ENCODE peak calls at places on chromosome 9, in six cellular contexts. One of them, this sample, is unnamed.

GRCh38 chr9:121298689-121299112 is 30.7 kb downstream of the GSN start:
- DNase-seq in H1: no peak
- DNase-seq in IMR-90: no peak
- DNase-seq in mesenchymal stem cell: no peak
- DNase-seq in H9: no peak
- DNase-seq in mesendoderm: peak; percentile 83
- DNase-seq in this sample: no peak

GRCh38 chr9:16864741-16865434 is 5.6 kb downstream of the BNC2 start:
- DNase-seq in H1: no peak
- DNase-seq in IMR-90: peak; percentile 82
- DNase-seq in mesenchymal stem cell: peak; percentile 71
- DNase-seq in H9: no peak
- DNase-seq in mesendoderm: no peak
- DNase-seq in this sample: no peak

GRCh38 chr9:125517577-125517976 is 189.4 kb downstream of the MAPKAP1 start:
- DNase-seq in H1: no peak
- DNase-seq in IMR-90: no peak
- DNase-seq in mesenchymal stem cell: no peak
- DNase-seq in H9: no peak
- DNase-seq in mesendoderm: no peak
- DNase-seq in this sample: no peak

GRCh38 chr9:114047717-114048116 is 30.4 kb downstream of the AMBP start:
- DNase-seq in H1: no peak
- DNase-seq in IMR-90: no peak
- DNase-seq in mesenchymal stem cell: peak; percentile 15
- DNase-seq in H9: peak; percentile 52
- DNase-seq in mesendoderm: peak; percentile 66
- DNase-seq in this sample: no peak

GRCh38 chr9:130860458-130861316 is 25.6 kb downstream of the ABL1 start:
- DNase-seq in H1: no peak
- DNase-seq in IMR-90: peak; percentile 99
- DNase-seq in mesenchymal stem cell: peak; percentile 99
- DNase-seq in H9: no peak
- DNase-seq in mesendoderm: peak; percentile 61
- DNase-seq in this sample: no peak

GRCh38 chr9:74236857-74237256 is 260.3 kb upstream of the RORB start:
- DNase-seq in H1: no peak
- DNase-seq in IMR-90: no peak
- DNase-seq in mesenchymal stem cell: no peak
- DNase-seq in H9: no peak
- DNase-seq in mesendoderm: no peak
- DNase-seq in this sample: no peak

GRCh38 chr9:22108581-22109370 is 99.7 kb upstream of the CDKN2B start:
- DNase-seq in H1: no peak
- DNase-seq in IMR-90: peak; percentile 11
- DNase-seq in mesenchymal stem cell: no peak
- DNase-seq in H9: no peak
- DNase-seq in mesendoderm: no peak
- DNase-seq in this sample: no peak

GRCh38 chr9:123049589-123050222 is 16.2 kb downstream of the GPR21 start:
- DNase-seq in H1: no peak
- DNase-seq in IMR-90: peak; percentile 24
- DNase-seq in mesenchymal stem cell: no peak
- DNase-seq in H9: no peak
- DNase-seq in mesendoderm: no peak
- DNase-seq in this sample: no peak

GRCh38 chr9:106859957-106860715 is 2.8 kb upstream of the ZNF462 start:
- DNase-seq in H1: no peak
- DNase-seq in IMR-90: no peak
- DNase-seq in mesenchymal stem cell: peak; percentile 63
- DNase-seq in H9: peak; percentile 86
- DNase-seq in mesendoderm: peak; percentile 92
- DNase-seq in this sample: peak; percentile 60

GRCh38 chr9:125541840-125542243 is 165.2 kb downstream of the MAPKAP1 start:
- DNase-seq in H1: no peak
- DNase-seq in IMR-90: no peak
- DNase-seq in mesenchymal stem cell: no peak
- DNase-seq in H9: no peak
- DNase-seq in mesendoderm: no peak
- DNase-seq in this sample: no peak

GRCh38 chr9:93672622-93673270 is 96.4 kb downstream of the PHF2 start:
- DNase-seq in H1: no peak
- DNase-seq in IMR-90: no peak
- DNase-seq in mesenchymal stem cell: peak; percentile 2
- DNase-seq in H9: no peak
- DNase-seq in mesendoderm: no peak
- DNase-seq in this sample: no peak

GRCh38 chr9:15104826-15105420 is 194.7 kb upstream of the FREM1 start:
- DNase-seq in H1: no peak
- DNase-seq in IMR-90: peak; percentile 46
- DNase-seq in mesenchymal stem cell: peak; percentile 45
- DNase-seq in H9: peak; percentile 41
- DNase-seq in mesendoderm: peak; percentile 59
- DNase-seq in this sample: peak; percentile 9

GRCh38 chr9:81974764-81975163 is 13.8 kb upstream of the SPATA31D1 start:
- DNase-seq in H1: no peak
- DNase-seq in IMR-90: no peak
- DNase-seq in mesenchymal stem cell: no peak
- DNase-seq in H9: no peak
- DNase-seq in mesendoderm: no peak
- DNase-seq in this sample: no peak

GRCh38 chr9:116687762-116688160 is 656 bp downstream of the TRIM32 start:
- DNase-seq in H1: no peak
- DNase-seq in IMR-90: no peak
- DNase-seq in mesenchymal stem cell: no peak
- DNase-seq in H9: no peak
- DNase-seq in mesendoderm: peak; percentile 44
- DNase-seq in this sample: no peak
- H2BK15ac ChIP-seq in H1: peak overlapping the region; percentile 83
- H2BK15ac ChIP-seq in IMR-90: no peak overlapping the region
- H2BK15ac ChIP-seq in mesenchymal stem cell: peak overlapping the region; percentile 63
- H2BK15ac ChIP-seq in H9: no peak overlapping the region
- H2BK15ac ChIP-seq in mesendoderm: no peak overlapping the region
- H2BK15ac ChIP-seq in this sample: no peak overlapping the region

GRCh38 chr9:111456536-111456935 is 27.6 kb downstream of the ECPAS start:
- DNase-seq in H1: no peak
- DNase-seq in IMR-90: no peak
- DNase-seq in mesenchymal stem cell: no peak
- DNase-seq in H9: no peak
- DNase-seq in mesendoderm: peak; percentile 43
- DNase-seq in this sample: no peak

GRCh38 chr9:111451570-111451969 is 32.6 kb downstream of the ECPAS start:
- DNase-seq in H1: no peak
- DNase-seq in IMR-90: no peak
- DNase-seq in mesenchymal stem cell: no peak
- DNase-seq in H9: no peak
- DNase-seq in mesendoderm: no peak
- DNase-seq in this sample: no peak

GRCh38 chr9:111454751-111455150 is 29.4 kb downstream of the ECPAS start:
- DNase-seq in H1: no peak
- DNase-seq in IMR-90: no peak
- DNase-seq in mesenchymal stem cell: no peak
- DNase-seq in H9: no peak
- DNase-seq in mesendoderm: no peak
- DNase-seq in this sample: no peak

GRCh38 chr9:111458139-111459009 is 25.8 kb downstream of the ECPAS start:
- DNase-seq in H1: no peak
- DNase-seq in IMR-90: peak; percentile 6
- DNase-seq in mesenchymal stem cell: no peak
- DNase-seq in H9: no peak
- DNase-seq in mesendoderm: peak; percentile 64
- DNase-seq in this sample: no peak

GRCh38 chr9:111455638-111456037 is 28.5 kb downstream of the ECPAS start:
- DNase-seq in H1: no peak
- DNase-seq in IMR-90: no peak
- DNase-seq in mesenchymal stem cell: no peak
- DNase-seq in H9: no peak
- DNase-seq in mesendoderm: no peak
- DNase-seq in this sample: no peak
- H2AK5ac ChIP-seq in H1: no peak overlapping the region
- H2AK5ac ChIP-seq in IMR-90: no peak overlapping the region
- H2AK5ac ChIP-seq in mesenchymal stem cell: no peak overlapping the region
- H2AK5ac ChIP-seq in H9: no peak overlapping the region
- H2AK5ac ChIP-seq in mesendoderm: no peak overlapping the region
- H2AK5ac ChIP-seq in this sample: no peak overlapping the region

GRCh38 chr9:134910146-134910545 is 7.6 kb downstream of the FCN1 start:
- DNase-seq in H1: no peak
- DNase-seq in IMR-90: no peak
- DNase-seq in mesenchymal stem cell: no peak
- DNase-seq in H9: no peak
- DNase-seq in mesendoderm: no peak
- DNase-seq in this sample: no peak
- H2BK15ac ChIP-seq in H1: no peak overlapping the region
- H2BK15ac ChIP-seq in IMR-90: no peak overlapping the region
- H2BK15ac ChIP-seq in mesenchymal stem cell: no peak overlapping the region
- H2BK15ac ChIP-seq in H9: no peak overlapping the region
- H2BK15ac ChIP-seq in mesendoderm: no peak overlapping the region
- H2BK15ac ChIP-seq in this sample: peak overlapping the region; percentile 4

GRCh38 chr9:128098017-128098935 is 29.3 kb downstream of the PTGES2 start:
- DNase-seq in H1: peak; percentile 90
- DNase-seq in IMR-90: peak; percentile 98
- DNase-seq in mesenchymal stem cell: peak; percentile 98
- DNase-seq in H9: peak; percentile 99
- DNase-seq in mesendoderm: peak; percentile 100
- DNase-seq in this sample: peak; percentile 93
- H2AK5ac ChIP-seq in H1: peak overlapping the region; percentile 97
- H2AK5ac ChIP-seq in IMR-90: peak overlapping the region; percentile 95
- H2AK5ac ChIP-seq in mesenchymal stem cell: peak overlapping the region; percentile 8
- H2AK5ac ChIP-seq in H9: peak overlapping the region; percentile 28
- H2AK5ac ChIP-seq in mesendoderm: no peak overlapping the region
- H2AK5ac ChIP-seq in this sample: peak overlapping the region; percentile 33

GRCh38 chr9:36865731-36866635 is 168.1 kb downstream of the PAX5 start:
- DNase-seq in H1: no peak
- DNase-seq in IMR-90: no peak
- DNase-seq in mesenchymal stem cell: no peak
- DNase-seq in H9: no peak
- DNase-seq in mesendoderm: no peak
- DNase-seq in this sample: no peak
- H2BK15ac ChIP-seq in H1: no peak overlapping the region
- H2BK15ac ChIP-seq in IMR-90: no peak overlapping the region
- H2BK15ac ChIP-seq in mesenchymal stem cell: no peak overlapping the region
- H2BK15ac ChIP-seq in H9: no peak overlapping the region
- H2BK15ac ChIP-seq in mesendoderm: no peak overlapping the region
- H2BK15ac ChIP-seq in this sample: no peak overlapping the region

GRCh38 chr9:72365525-72366256 is 683 bp upstream of the ZFAND5 start:
- DNase-seq in H1: no peak
- DNase-seq in IMR-90: peak; percentile 87
- DNase-seq in mesenchymal stem cell: peak; percentile 97
- DNase-seq in H9: peak; percentile 73
- DNase-seq in mesendoderm: peak; percentile 90
- DNase-seq in this sample: no peak
- H2AK5ac ChIP-seq in H1: no peak overlapping the region
- H2AK5ac ChIP-seq in IMR-90: peak overlapping the region; percentile 52
- H2AK5ac ChIP-seq in mesenchymal stem cell: peak overlapping the region; percentile 27
- H2AK5ac ChIP-seq in H9: no peak overlapping the region
- H2AK5ac ChIP-seq in mesendoderm: no peak overlapping the region
- H2AK5ac ChIP-seq in this sample: no peak overlapping the region

GRCh38 chr9:91220491-91221135 is 141.1 kb downstream of the AUH start:
- DNase-seq in H1: no peak
- DNase-seq in IMR-90: peak; percentile 86
- DNase-seq in mesenchymal stem cell: no peak
- DNase-seq in H9: no peak
- DNase-seq in mesendoderm: no peak
- DNase-seq in this sample: no peak

GRCh38 chr9:91222457-91222856 is 139.3 kb downstream of the AUH start:
- DNase-seq in H1: no peak
- DNase-seq in IMR-90: no peak
- DNase-seq in mesenchymal stem cell: no peak
- DNase-seq in H9: no peak
- DNase-seq in mesendoderm: no peak
- DNase-seq in this sample: no peak

GRCh38 chr9:91220021-91220420 is 141.7 kb downstream of the AUH start:
- DNase-seq in H1: no peak
- DNase-seq in IMR-90: no peak
- DNase-seq in mesenchymal stem cell: no peak
- DNase-seq in H9: no peak
- DNase-seq in mesendoderm: no peak
- DNase-seq in this sample: no peak

GRCh38 chr9:91223000-91223399 is 138.7 kb downstream of the AUH start:
- DNase-seq in H1: no peak
- DNase-seq in IMR-90: no peak
- DNase-seq in mesenchymal stem cell: no peak
- DNase-seq in H9: no peak
- DNase-seq in mesendoderm: no peak
- DNase-seq in this sample: no peak

DNA sequence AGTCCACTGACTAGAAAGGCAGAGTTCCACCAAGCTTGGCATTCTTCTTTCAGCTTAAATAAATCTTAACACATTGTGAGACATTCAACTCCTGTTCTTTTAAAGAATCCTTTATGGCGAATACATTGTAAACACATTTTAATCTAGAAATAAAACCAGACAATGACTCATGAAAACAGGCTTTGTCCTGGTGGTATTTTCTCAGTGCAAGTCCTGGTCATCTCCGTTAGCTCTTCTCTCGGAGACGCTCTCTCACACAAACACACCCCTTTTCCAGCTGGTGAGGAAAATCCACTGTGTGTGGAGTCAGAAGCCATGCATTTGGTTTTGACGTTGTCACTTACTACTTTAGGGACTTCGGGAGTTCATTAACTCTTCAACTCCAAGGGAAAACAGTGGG is 140.4 kb downstream of the AUH start:
- DNase-seq in H1: no peak
- DNase-seq in IMR-90: peak; percentile 92
- DNase-seq in mesenchymal stem cell: peak; percentile 46
- DNase-seq in H9: no peak
- DNase-seq in mesendoderm: no peak
- DNase-seq in this sample: no peak
- H2BK15ac ChIP-seq in H1: no peak overlapping the region
- H2BK15ac ChIP-seq in IMR-90: peak overlapping the region; percentile 84
- H2BK15ac ChIP-seq in mesenchymal stem cell: no peak overlapping the region
- H2BK15ac ChIP-seq in H9: no peak overlapping the region
- H2BK15ac ChIP-seq in mesendoderm: no peak overlapping the region
- H2BK15ac ChIP-seq in this sample: no peak overlapping the region

GRCh38 chr9:134640491-134641172 is 971 bp upstream of the COL5A1 start:
- DNase-seq in H1: no peak
- DNase-seq in IMR-90: no peak
- DNase-seq in mesenchymal stem cell: no peak
- DNase-seq in H9: no peak
- DNase-seq in mesendoderm: peak; percentile 98
- DNase-seq in this sample: no peak
- H2AK5ac ChIP-seq in H1: no peak overlapping the region
- H2AK5ac ChIP-seq in IMR-90: peak overlapping the region; percentile 78
- H2AK5ac ChIP-seq in mesenchymal stem cell: peak overlapping the region; percentile 43
- H2AK5ac ChIP-seq in H9: no peak overlapping the region
- H2AK5ac ChIP-seq in mesendoderm: peak overlapping the region; percentile 68
- H2AK5ac ChIP-seq in this sample: peak overlapping the region; percentile 72

GRCh38 chr9:100284247-100284646 is 68.5 kb downstream of the TEX10 start:
- DNase-seq in H1: no peak
- DNase-seq in IMR-90: no peak
- DNase-seq in mesenchymal stem cell: no peak
- DNase-seq in H9: no peak
- DNase-seq in mesendoderm: no peak
- DNase-seq in this sample: no peak
- H2BK15ac ChIP-seq in H1: no peak overlapping the region
- H2BK15ac ChIP-seq in IMR-90: no peak overlapping the region
- H2BK15ac ChIP-seq in mesenchymal stem cell: no peak overlapping the region
- H2BK15ac ChIP-seq in H9: no peak overlapping the region
- H2BK15ac ChIP-seq in mesendoderm: no peak overlapping the region
- H2BK15ac ChIP-seq in this sample: no peak overlapping the region

This sample was measured in neuronal stem cell.